ENCODE peak calls at places on chromosomes 6 and 20, in seven cellular contexts. One of them, this sample, is unnamed.
A peak's percentile ranks its signal among the peaks of the same experiment; 100 is the strongest.

GRCh38 chr6:85610182-85610895 is 16.7 kb upstream of the SNX14 start:
- DNase-seq in GM23248: no peak
- DNase-seq in K562: no peak
- DNase-seq in H1: no peak
- DNase-seq in fibroblast of lung: no peak
- DNase-seq in endothelial cell of umbilical vein: no peak
- DNase-seq in neural progenitor cell: no peak
- DNase-seq in this sample: no peak

GRCh38 chr20:21149344-21149743 is 23.5 kb downstream of the KIZ start:
- DNase-seq in fibroblast of lung: no peak
- DNase-seq in neural progenitor cell: peak; percentile 24
- DNase-seq in K562: no peak
- DNase-seq in H1: no peak
- DNase-seq in endothelial cell of umbilical vein: no peak
- DNase-seq in GM23248: no peak
- DNase-seq in this sample: no peak

GRCh38 chr6:42563697-42564495 is at the start of gene UBR2:
- DNase-seq in neural progenitor cell: peak; percentile 99
- DNase-seq in endothelial cell of umbilical vein: peak; percentile 98
- DNase-seq in GM23248: peak; percentile 99
- DNase-seq in H1: peak; percentile 89
- DNase-seq in fibroblast of lung: peak; percentile 99
- DNase-seq in K562: peak; percentile 91
- DNase-seq in this sample: peak; percentile 98

GRCh38 chr20:24116611-24117010 is 128.0 kb upstream of the GGTLC1 start:
- DNase-seq in endothelial cell of umbilical vein: no peak
- DNase-seq in fibroblast of lung: no peak
- DNase-seq in K562: no peak
- DNase-seq in H1: no peak
- DNase-seq in GM23248: no peak
- DNase-seq in neural progenitor cell: no peak
- DNase-seq in this sample: no peak

GRCh38 chr6:115131709-115132490 is 789.1 kb upstream of the HS3ST5 start:
- DNase-seq in endothelial cell of umbilical vein: no peak
- DNase-seq in K562: no peak
- DNase-seq in neural progenitor cell: no peak
- DNase-seq in H1: no peak
- DNase-seq in fibroblast of lung: no peak
- DNase-seq in GM23248: no peak
- DNase-seq in this sample: no peak

GRCh38 chr6:45132059-45132458 is 196.1 kb upstream of the RUNX2 start:
- DNase-seq in GM23248: peak; percentile 31
- DNase-seq in neural progenitor cell: no peak
- DNase-seq in H1: no peak
- DNase-seq in endothelial cell of umbilical vein: peak; percentile 68
- DNase-seq in K562: no peak
- DNase-seq in fibroblast of lung: peak; percentile 22
- DNase-seq in this sample: no peak

GRCh38 chr20:61548069-61548468 is 296.0 kb downstream of the CDH4 start:
- DNase-seq in H1: no peak
- DNase-seq in GM23248: no peak
- DNase-seq in neural progenitor cell: no peak
- DNase-seq in endothelial cell of umbilical vein: no peak
- DNase-seq in K562: no peak
- DNase-seq in fibroblast of lung: no peak
- DNase-seq in this sample: no peak

GRCh38 chr20:61105395-61105794 is 146.7 kb upstream of the CDH4 start:
- DNase-seq in GM23248: no peak
- DNase-seq in neural progenitor cell: no peak
- DNase-seq in fibroblast of lung: no peak
- DNase-seq in K562: no peak
- DNase-seq in H1: no peak
- DNase-seq in endothelial cell of umbilical vein: no peak
- DNase-seq in this sample: no peak

GRCh38 chr20:9220874-9221547 is 152.1 kb downstream of the PLCB4 start:
- DNase-seq in H1: no peak
- DNase-seq in GM23248: peak; percentile 73
- DNase-seq in fibroblast of lung: peak; percentile 29
- DNase-seq in neural progenitor cell: peak; percentile 28
- DNase-seq in K562: no peak
- DNase-seq in endothelial cell of umbilical vein: no peak
- DNase-seq in this sample: no peak

GRCh38 chr6:31901415-31901952 is 402 bp downstream of the ZBTB12 start:
- DNase-seq in H1: peak; percentile 68
- DNase-seq in endothelial cell of umbilical vein: peak; percentile 43
- DNase-seq in GM23248: peak; percentile 82
- DNase-seq in fibroblast of lung: peak; percentile 30
- DNase-seq in neural progenitor cell: peak; percentile 68
- DNase-seq in K562: peak; percentile 93
- DNase-seq in this sample: no peak

GRCh38 chr6:12718025-12718424 is 1.5 kb downstream of the PHACTR1 start:
- DNase-seq in endothelial cell of umbilical vein: no peak
- DNase-seq in GM23248: peak; percentile 78
- DNase-seq in neural progenitor cell: no peak
- DNase-seq in H1: no peak
- DNase-seq in fibroblast of lung: no peak
- DNase-seq in K562: no peak
- DNase-seq in this sample: peak; percentile 12

GRCh38 chr6:15893556-15894253 is 230.9 kb upstream of the DTNBP1 start:
- DNase-seq in GM23248: no peak
- DNase-seq in neural progenitor cell: peak; percentile 38
- DNase-seq in H1: no peak
- DNase-seq in endothelial cell of umbilical vein: peak; percentile 50
- DNase-seq in fibroblast of lung: peak; percentile 37
- DNase-seq in K562: peak; percentile 68
- DNase-seq in this sample: peak; percentile 35

GRCh38 chr6:138517635-138518034 is 18.3 kb upstream of the NHSL1 start:
- DNase-seq in H1: peak; percentile 70
- DNase-seq in fibroblast of lung: peak; percentile 46
- DNase-seq in GM23248: peak; percentile 70
- DNase-seq in K562: peak; percentile 35
- DNase-seq in neural progenitor cell: peak; percentile 45
- DNase-seq in endothelial cell of umbilical vein: peak; percentile 35
- DNase-seq in this sample: peak; percentile 48

GRCh38 chr20:50286609-50287008 is 96.0 kb downstream of the CEBPB start:
- DNase-seq in GM23248: peak; percentile 87
- DNase-seq in H1: no peak
- DNase-seq in fibroblast of lung: peak; percentile 88
- DNase-seq in endothelial cell of umbilical vein: peak; percentile 31
- DNase-seq in K562: peak; percentile 84
- DNase-seq in neural progenitor cell: no peak
- DNase-seq in this sample: peak; percentile 37

GRCh38 chr6:45728674-45729073 is 287.0 kb downstream of the CLIC5 start:
- DNase-seq in fibroblast of lung: peak; percentile 64
- DNase-seq in H1: no peak
- DNase-seq in K562: no peak
- DNase-seq in endothelial cell of umbilical vein: no peak
- DNase-seq in neural progenitor cell: no peak
- DNase-seq in GM23248: peak; percentile 54
- DNase-seq in this sample: peak; percentile 58

GRCh38 chr6:25676775-25677174 is 24.8 kb downstream of the SCGN start:
- DNase-seq in fibroblast of lung: no peak
- DNase-seq in endothelial cell of umbilical vein: no peak
- DNase-seq in GM23248: no peak
- DNase-seq in K562: no peak
- DNase-seq in neural progenitor cell: no peak
- DNase-seq in H1: no peak
- DNase-seq in this sample: no peak

GRCh38 chr6:31834704-31835375 is 7.3 kb downstream of the HSPA1B start:
- DNase-seq in GM23248: peak; percentile 80
- DNase-seq in endothelial cell of umbilical vein: peak; percentile 83
- DNase-seq in H1: peak; percentile 89
- DNase-seq in fibroblast of lung: no peak
- DNase-seq in neural progenitor cell: peak; percentile 76
- DNase-seq in K562: peak; percentile 80
- DNase-seq in this sample: no peak

GRCh38 chr20:10558635-10559187 is 115.1 kb downstream of the JAG1 start:
- DNase-seq in K562: no peak
- DNase-seq in endothelial cell of umbilical vein: no peak
- DNase-seq in neural progenitor cell: no peak
- DNase-seq in fibroblast of lung: peak; percentile 94
- DNase-seq in GM23248: peak; percentile 71
- DNase-seq in H1: no peak
- DNase-seq in this sample: peak; percentile 97

GRCh38 chr20:34923414-34923813 is 32.2 kb downstream of the GSS start:
- DNase-seq in K562: no peak
- DNase-seq in GM23248: no peak
- DNase-seq in fibroblast of lung: no peak
- DNase-seq in neural progenitor cell: no peak
- DNase-seq in endothelial cell of umbilical vein: no peak
- DNase-seq in H1: no peak
- DNase-seq in this sample: no peak

GRCh38 chr6:1393641-1394283 is 4.4 kb downstream of the FOXF2 start:
- DNase-seq in neural progenitor cell: peak; percentile 52
- DNase-seq in GM23248: no peak
- DNase-seq in fibroblast of lung: peak; percentile 54
- DNase-seq in endothelial cell of umbilical vein: no peak
- DNase-seq in H1: no peak
- DNase-seq in K562: no peak
- DNase-seq in this sample: no peak
- TF ChIP-seq EZH2 in neural progenitor cell: peak; percentile 98
- TF ChIP-seq EZH2 in GM23248: no peak
- TF ChIP-seq EZH2 in fibroblast of lung: no peak
- TF ChIP-seq EZH2 in endothelial cell of umbilical vein: peak; percentile 50
- TF ChIP-seq EZH2 in H1: peak; percentile 95
- TF ChIP-seq EZH2 in K562: no peak
- TF ChIP-seq EZH2 in this sample: peak; percentile 48

GRCh38 chr6:100388868-100389519 is 75.7 kb downstream of the SIM1 start:
- DNase-seq in fibroblast of lung: no peak
- DNase-seq in endothelial cell of umbilical vein: no peak
- DNase-seq in K562: no peak
- DNase-seq in GM23248: no peak
- DNase-seq in H1: no peak
- DNase-seq in neural progenitor cell: no peak
- DNase-seq in this sample: no peak
- H3K27ac ChIP-seq in fibroblast of lung: no peak overlapping the region
- H3K27ac ChIP-seq in endothelial cell of umbilical vein: no peak overlapping the region
- H3K27ac ChIP-seq in K562: no peak overlapping the region
- H3K27ac ChIP-seq in GM23248: no peak overlapping the region
- H3K27ac ChIP-seq in H1: no peak overlapping the region
- H3K27ac ChIP-seq in neural progenitor cell: no peak overlapping the region
- H3K27ac ChIP-seq in this sample: no peak overlapping the region

DNA sequence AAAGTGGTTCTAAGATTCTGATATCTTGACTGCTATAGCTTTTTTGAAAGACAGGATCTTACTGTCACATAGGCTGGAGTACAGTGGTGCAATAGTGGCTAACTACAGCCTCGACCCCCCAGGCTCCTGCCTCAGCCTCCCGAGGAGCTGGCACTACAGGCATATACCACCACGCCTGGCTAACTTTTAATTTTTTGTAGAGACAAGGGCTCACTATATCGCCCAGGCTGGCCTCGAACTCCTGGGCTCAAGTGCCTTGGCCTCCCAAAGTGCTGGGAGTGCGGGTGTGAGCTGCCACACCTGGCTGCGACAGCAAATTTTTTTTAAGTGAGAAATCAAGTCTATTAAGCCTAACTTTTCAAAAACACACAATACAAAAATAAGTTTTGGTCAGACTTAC is 106.6 kb downstream of the NOL4L start:
- DNase-seq in K562: no peak
- DNase-seq in endothelial cell of umbilical vein: no peak
- DNase-seq in fibroblast of lung: no peak
- DNase-seq in GM23248: no peak
- DNase-seq in neural progenitor cell: no peak
- DNase-seq in H1: no peak
- DNase-seq in this sample: no peak
- H3K4me2 ChIP-seq in K562: no peak overlapping the region
- H3K4me2 ChIP-seq in endothelial cell of umbilical vein: no peak overlapping the region
- H3K4me2 ChIP-seq in fibroblast of lung: no peak overlapping the region
- H3K4me2 ChIP-seq in GM23248: no peak overlapping the region
- H3K4me2 ChIP-seq in neural progenitor cell: no peak overlapping the region
- H3K4me2 ChIP-seq in H1: no peak overlapping the region
- H3K4me2 ChIP-seq in this sample: no peak overlapping the region

GRCh38 chr20:41747226-41747625 is 129.0 kb upstream of the CHD6 start:
- DNase-seq in H1: no peak
- DNase-seq in GM23248: no peak
- DNase-seq in fibroblast of lung: no peak
- DNase-seq in K562: no peak
- DNase-seq in neural progenitor cell: no peak
- DNase-seq in endothelial cell of umbilical vein: no peak
- DNase-seq in this sample: no peak
- TF ChIP-seq EZH2 in H1: no peak
- TF ChIP-seq EZH2 in GM23248: no peak
- TF ChIP-seq EZH2 in fibroblast of lung: no peak
- TF ChIP-seq EZH2 in K562: no peak
- TF ChIP-seq EZH2 in neural progenitor cell: no peak
- TF ChIP-seq EZH2 in endothelial cell of umbilical vein: no peak
- TF ChIP-seq EZH2 in this sample: no peak

DNA sequence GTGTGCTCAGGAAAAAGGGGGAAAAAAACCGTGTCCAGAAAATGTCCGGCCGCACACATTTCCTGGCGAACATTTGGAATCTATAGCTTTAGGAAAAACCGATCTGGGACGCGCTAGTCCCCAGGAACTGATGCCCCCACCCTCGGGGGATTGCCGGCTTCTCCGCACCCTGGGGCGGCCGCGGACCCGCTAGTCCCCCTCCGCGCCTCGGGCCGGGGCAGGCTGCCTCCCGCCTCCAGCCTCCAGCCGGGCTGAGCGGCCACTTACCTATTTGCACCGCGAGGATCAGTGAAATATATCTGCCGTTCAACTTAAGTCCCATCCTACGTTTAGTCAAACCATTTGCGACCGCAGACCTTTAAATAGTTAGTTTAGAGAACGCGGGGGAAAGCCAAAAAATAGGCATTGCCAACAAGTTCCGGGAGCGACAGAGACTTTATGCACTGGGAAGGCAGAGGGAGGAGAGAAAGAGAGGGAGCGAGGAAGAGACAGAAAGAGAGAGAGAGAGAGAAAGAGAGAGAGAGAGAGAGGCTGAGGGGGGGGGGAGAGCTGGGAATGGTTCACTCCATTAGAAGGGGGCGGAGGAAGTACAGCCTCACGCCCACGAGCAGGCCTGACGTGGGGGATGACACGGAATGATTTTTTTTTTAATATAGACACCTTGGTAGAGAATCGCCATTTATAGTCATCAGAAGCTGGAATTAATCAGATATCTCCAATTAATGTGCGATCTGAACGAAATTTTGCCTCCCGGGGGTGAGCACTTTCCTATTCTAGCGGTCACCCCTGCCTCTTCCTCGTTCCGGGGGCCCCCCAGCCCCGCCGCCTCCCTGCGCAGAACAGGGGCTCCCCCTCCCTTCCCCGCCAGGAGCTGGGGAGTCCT is at the start of gene NRN1:
- DNase-seq in neural progenitor cell: peak; percentile 52
- DNase-seq in K562: no peak
- DNase-seq in endothelial cell of umbilical vein: peak; percentile 41
- DNase-seq in GM23248: peak; percentile 91
- DNase-seq in fibroblast of lung: no peak
- DNase-seq in H1: peak; percentile 54
- DNase-seq in this sample: peak; percentile 61
- H3K27ac ChIP-seq in neural progenitor cell: no peak within 1 kb of the TSS
- H3K27ac ChIP-seq in K562: no peak within 1 kb of the TSS
- H3K27ac ChIP-seq in endothelial cell of umbilical vein: no peak within 1 kb of the TSS
- H3K27ac ChIP-seq in GM23248: peak within 1 kb of the TSS; percentile 90
- H3K27ac ChIP-seq in fibroblast of lung: no peak within 1 kb of the TSS
- H3K27ac ChIP-seq in H1: no peak within 1 kb of the TSS
- H3K27ac ChIP-seq in this sample: no peak within 1 kb of the TSS

GRCh38 chr20:16759161-16759523 is 11.0 kb downstream of the OTOR start:
- DNase-seq in GM23248: peak; percentile 18
- DNase-seq in fibroblast of lung: no peak
- DNase-seq in H1: no peak
- DNase-seq in neural progenitor cell: no peak
- DNase-seq in K562: no peak
- DNase-seq in endothelial cell of umbilical vein: no peak
- DNase-seq in this sample: no peak
- H3K4me2 ChIP-seq in GM23248: no peak overlapping the region
- H3K4me2 ChIP-seq in fibroblast of lung: no peak overlapping the region
- H3K4me2 ChIP-seq in H1: no peak overlapping the region
- H3K4me2 ChIP-seq in neural progenitor cell: no peak overlapping the region
- H3K4me2 ChIP-seq in K562: no peak overlapping the region
- H3K4me2 ChIP-seq in endothelial cell of umbilical vein: no peak overlapping the region
- H3K4me2 ChIP-seq in this sample: no peak overlapping the region